ENCODE peak calls at places on chromosomes 11 and 22, in seven cellular contexts. One of them, this sample, is unnamed.

GRCh38 chr11:76164861-76165751 is 41.2 kb downstream of the WNT11 start:
- DNase-seq in left lung: peak
- DNase-seq in suprapubic skin: no peak
- DNase-seq in PC-9: no peak
- DNase-seq in kidney: peak
- DNase-seq in GM23338: no peak
- DNase-seq in right lobe of liver: no peak
- DNase-seq in this sample: no peak

GRCh38 chr11:61737131-61737530 is 15.3 kb upstream of the MYRF start:
- DNase-seq in left lung: no peak
- DNase-seq in suprapubic skin: no peak
- DNase-seq in PC-9: no peak
- DNase-seq in kidney: no peak
- DNase-seq in GM23338: peak
- DNase-seq in right lobe of liver: no peak
- DNase-seq in this sample: no peak

GRCh38 chr11:130489027-130489584 is 40.7 kb downstream of the ADAMTS15 start:
- DNase-seq in left lung: no peak
- DNase-seq in suprapubic skin: no peak
- DNase-seq in PC-9: no peak
- DNase-seq in kidney: no peak
- DNase-seq in GM23338: no peak
- DNase-seq in right lobe of liver: no peak
- DNase-seq in this sample: no peak

GRCh38 chr11:73199446-73199845 is 18.6 kb upstream of the P2RY2 start:
- DNase-seq in left lung: no peak
- DNase-seq in suprapubic skin: peak
- DNase-seq in PC-9: no peak
- DNase-seq in kidney: no peak
- DNase-seq in GM23338: no peak
- DNase-seq in right lobe of liver: no peak
- DNase-seq in this sample: no peak

GRCh38 chr22:39013923-39014722 is at the start of gene APOBEC3C:
- DNase-seq in left lung: peak
- DNase-seq in suprapubic skin: peak
- DNase-seq in PC-9: peak
- DNase-seq in kidney: peak
- DNase-seq in GM23338: peak
- DNase-seq in right lobe of liver: peak
- DNase-seq in this sample: peak

GRCh38 chr11:81674211-81674610 is 1059.5 kb downstream of the FAM181B start:
- DNase-seq in left lung: no peak
- DNase-seq in suprapubic skin: no peak
- DNase-seq in PC-9: no peak
- DNase-seq in kidney: no peak
- DNase-seq in GM23338: no peak
- DNase-seq in right lobe of liver: no peak
- DNase-seq in this sample: no peak

GRCh38 chr11:116598556-116598955 is 174.2 kb downstream of the BUD13 start:
- DNase-seq in left lung: no peak
- DNase-seq in suprapubic skin: peak
- DNase-seq in PC-9: no peak
- DNase-seq in kidney: no peak
- DNase-seq in GM23338: no peak
- DNase-seq in right lobe of liver: no peak
- DNase-seq in this sample: no peak

GRCh38 chr22:36107436-36107835 is 53.1 kb downstream of the APOL3 start:
- DNase-seq in left lung: no peak
- DNase-seq in suprapubic skin: no peak
- DNase-seq in PC-9: no peak
- DNase-seq in kidney: peak
- DNase-seq in GM23338: no peak
- DNase-seq in right lobe of liver: no peak
- DNase-seq in this sample: no peak

GRCh38 chr11:59573216-59573615 is 42.4 kb downstream of the OSBP start:
- DNase-seq in left lung: no peak
- DNase-seq in suprapubic skin: no peak
- DNase-seq in PC-9: peak
- DNase-seq in kidney: no peak
- DNase-seq in GM23338: no peak
- DNase-seq in right lobe of liver: no peak
- DNase-seq in this sample: peak

GRCh38 chr11:19200410-19201201 is 1.2 kb downstream of the CSRP3 start:
- DNase-seq in left lung: no peak
- DNase-seq in suprapubic skin: no peak
- DNase-seq in PC-9: peak
- DNase-seq in kidney: no peak
- DNase-seq in GM23338: no peak
- DNase-seq in right lobe of liver: no peak
- DNase-seq in this sample: peak

GRCh38 chr11:353315-353857 is 15.9 kb upstream of the B4GALNT4 start:
- DNase-seq in left lung: no peak
- DNase-seq in suprapubic skin: peak
- DNase-seq in PC-9: no peak
- DNase-seq in kidney: peak
- DNase-seq in GM23338: peak
- DNase-seq in right lobe of liver: peak
- DNase-seq in this sample: peak

GRCh38 chr11:20477418-20478090 is 90.0 kb downstream of the PRMT3 start:
- DNase-seq in left lung: no peak
- DNase-seq in suprapubic skin: no peak
- DNase-seq in PC-9: no peak
- DNase-seq in kidney: no peak
- DNase-seq in GM23338: no peak
- DNase-seq in right lobe of liver: no peak
- DNase-seq in this sample: peak

GRCh38 chr11:36361901-36362391 is 65.9 kb downstream of the PRR5L start:
- DNase-seq in left lung: no peak
- DNase-seq in suprapubic skin: peak
- DNase-seq in PC-9: peak
- DNase-seq in kidney: peak
- DNase-seq in GM23338: peak
- DNase-seq in right lobe of liver: no peak
- DNase-seq in this sample: peak

GRCh38 chr11:114199051-114199450 is 97.1 kb upstream of the NNMT start:
- DNase-seq in left lung: no peak
- DNase-seq in suprapubic skin: no peak
- DNase-seq in PC-9: no peak
- DNase-seq in kidney: no peak
- DNase-seq in GM23338: no peak
- DNase-seq in right lobe of liver: no peak
- DNase-seq in this sample: no peak

GRCh38 chr11:101321222-101321621 is 191.6 kb upstream of the PGR start:
- DNase-seq in left lung: no peak
- DNase-seq in suprapubic skin: no peak
- DNase-seq in PC-9: no peak
- DNase-seq in kidney: no peak
- DNase-seq in GM23338: peak
- DNase-seq in right lobe of liver: peak
- DNase-seq in this sample: peak

GRCh38 chr11:44899959-44900358 is 50.7 kb downstream of the TP53I11 start:
- DNase-seq in left lung: no peak
- DNase-seq in suprapubic skin: no peak
- DNase-seq in PC-9: no peak
- DNase-seq in kidney: no peak
- DNase-seq in GM23338: peak
- DNase-seq in right lobe of liver: no peak
- DNase-seq in this sample: peak

GRCh38 chr11:118046051-118046963 is 30.6 kb upstream of the TMPRSS4 start:
- DNase-seq in left lung: no peak
- DNase-seq in suprapubic skin: no peak
- DNase-seq in PC-9: no peak
- DNase-seq in kidney: no peak
- DNase-seq in GM23338: no peak
- DNase-seq in right lobe of liver: no peak
- DNase-seq in this sample: peak

GRCh38 chr11:64448599-64449380 is 89.8 kb downstream of the RPS6KA4 start:
- DNase-seq in left lung: peak
- DNase-seq in suprapubic skin: peak
- DNase-seq in PC-9: peak
- DNase-seq in kidney: peak
- DNase-seq in GM23338: peak
- DNase-seq in right lobe of liver: peak
- DNase-seq in this sample: peak

GRCh38 chr11:118099838-118100570 is 13.2 kb upstream of the SMIM35 start:
- DNase-seq in left lung: no peak
- DNase-seq in suprapubic skin: no peak
- DNase-seq in PC-9: no peak
- DNase-seq in kidney: no peak
- DNase-seq in GM23338: no peak
- DNase-seq in right lobe of liver: no peak
- DNase-seq in this sample: no peak

GRCh38 chr22:46652081-46652929 is 32.1 kb downstream of the GRAMD4 start:
- DNase-seq in left lung: peak
- DNase-seq in suprapubic skin: no peak
- DNase-seq in PC-9: no peak
- DNase-seq in kidney: no peak
- DNase-seq in GM23338: no peak
- DNase-seq in right lobe of liver: peak
- DNase-seq in this sample: no peak

GRCh38 chr11:10139656-10140055 is 154.4 kb downstream of the SBF2 start:
- DNase-seq in left lung: no peak
- DNase-seq in suprapubic skin: no peak
- DNase-seq in PC-9: peak
- DNase-seq in kidney: no peak
- DNase-seq in GM23338: no peak
- DNase-seq in right lobe of liver: no peak
- DNase-seq in this sample: peak

GRCh38 chr22:24414984-24415945 is 12.1 kb upstream of the ADORA2A start:
- DNase-seq in left lung: no peak
- DNase-seq in suprapubic skin: no peak
- DNase-seq in PC-9: no peak
- DNase-seq in kidney: peak
- DNase-seq in GM23338: no peak
- DNase-seq in right lobe of liver: no peak
- DNase-seq in this sample: no peak

GRCh38 chr11:8065031-8065430 is 16.0 kb upstream of the TUB start:
- DNase-seq in left lung: no peak
- DNase-seq in suprapubic skin: peak
- DNase-seq in PC-9: no peak
- DNase-seq in kidney: no peak
- DNase-seq in GM23338: no peak
- DNase-seq in right lobe of liver: no peak
- DNase-seq in this sample: no peak

GRCh38 chr11:78472905-78473304 is 55.3 kb upstream of the GAB2 start:
- DNase-seq in left lung: no peak
- DNase-seq in suprapubic skin: no peak
- DNase-seq in PC-9: no peak
- DNase-seq in kidney: no peak
- DNase-seq in GM23338: no peak
- DNase-seq in right lobe of liver: no peak
- DNase-seq in this sample: no peak

GRCh38 chr11:70467196-70468085 is 69.1 kb downstream of the CTTN start:
- DNase-seq in left lung: peak
- DNase-seq in suprapubic skin: no peak
- DNase-seq in PC-9: no peak
- DNase-seq in kidney: no peak
- DNase-seq in GM23338: peak
- DNase-seq in right lobe of liver: no peak
- DNase-seq in this sample: peak

GRCh38 chr11:35005156-35005780 is 88.8 kb downstream of the PDHX start:
- DNase-seq in left lung: no peak
- DNase-seq in suprapubic skin: no peak
- DNase-seq in PC-9: peak
- DNase-seq in kidney: no peak
- DNase-seq in GM23338: no peak
- DNase-seq in right lobe of liver: no peak
- DNase-seq in this sample: peak

GRCh38 chr22:50320116-50320515 is 6.7 kb downstream of the DENND6B start:
- DNase-seq in left lung: no peak
- DNase-seq in suprapubic skin: no peak
- DNase-seq in PC-9: no peak
- DNase-seq in kidney: peak
- DNase-seq in GM23338: no peak
- DNase-seq in right lobe of liver: no peak
- DNase-seq in this sample: no peak

GRCh38 chr11:38159038-38159437 is 1561.0 kb upstream of the RAG2 start:
- DNase-seq in left lung: no peak
- DNase-seq in suprapubic skin: no peak
- DNase-seq in PC-9: no peak
- DNase-seq in kidney: no peak
- DNase-seq in GM23338: no peak
- DNase-seq in right lobe of liver: no peak
- DNase-seq in this sample: no peak
- H3K4me3 ChIP-seq in left lung: no peak
- H3K4me3 ChIP-seq in suprapubic skin: no peak
- H3K4me3 ChIP-seq in PC-9: no peak
- H3K4me3 ChIP-seq in kidney: no peak
- H3K4me3 ChIP-seq in GM23338: no peak
- H3K4me3 ChIP-seq in right lobe of liver: no peak
- H3K4me3 ChIP-seq in this sample: no peak

DNA sequence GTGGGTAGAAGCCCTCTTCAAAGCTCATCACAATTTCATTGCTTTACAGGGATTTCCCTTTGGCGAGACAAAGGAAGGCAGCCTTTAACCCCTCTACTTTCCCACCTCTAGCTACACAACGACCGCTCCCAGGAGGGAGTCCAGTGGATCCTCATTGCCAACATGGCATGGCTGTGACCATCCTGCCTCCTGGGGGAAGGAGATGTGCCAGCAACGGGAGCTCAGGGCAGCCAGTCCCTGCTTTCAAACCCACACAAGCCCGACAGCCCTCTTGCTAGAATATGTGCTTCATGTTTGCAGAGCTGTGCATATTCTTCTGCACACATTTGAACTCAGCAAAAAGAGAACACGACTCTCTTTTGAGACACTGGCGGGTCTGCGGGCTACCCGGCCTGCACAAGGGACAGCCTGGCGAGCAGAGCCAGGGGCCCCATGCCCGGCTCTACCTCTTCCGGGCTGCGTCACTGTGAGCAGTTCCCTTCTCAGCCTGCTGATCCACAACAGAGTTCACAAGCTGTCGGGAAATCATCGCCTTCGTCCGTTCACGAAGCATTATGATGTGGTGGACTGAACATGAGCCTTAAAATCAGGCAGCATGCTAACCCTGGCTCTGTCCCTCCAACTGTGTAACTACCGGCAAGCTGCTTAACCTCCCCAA is 51.0 kb upstream of the JAM3 start:
- DNase-seq in left lung: no peak
- DNase-seq in suprapubic skin: no peak
- DNase-seq in PC-9: no peak
- DNase-seq in kidney: no peak
- DNase-seq in GM23338: no peak
- DNase-seq in right lobe of liver: no peak
- DNase-seq in this sample: no peak
- TF ChIP-seq CTCF in left lung: no peak
- TF ChIP-seq CTCF in suprapubic skin: no peak
- TF ChIP-seq CTCF in PC-9: no peak
- TF ChIP-seq CTCF in kidney: no peak
- TF ChIP-seq CTCF in GM23338: no peak
- TF ChIP-seq CTCF in right lobe of liver: no peak
- TF ChIP-seq CTCF in this sample: no peak

GRCh38 chr11:77171254-77171653 is 43.2 kb downstream of the MYO7A start:
- DNase-seq in left lung: no peak
- DNase-seq in suprapubic skin: no peak
- DNase-seq in PC-9: no peak
- DNase-seq in kidney: peak
- DNase-seq in GM23338: no peak
- DNase-seq in right lobe of liver: no peak
- DNase-seq in this sample: no peak
- H3K4me3 ChIP-seq in left lung: no peak
- H3K4me3 ChIP-seq in suprapubic skin: no peak
- H3K4me3 ChIP-seq in PC-9: no peak
- H3K4me3 ChIP-seq in kidney: no peak
- H3K4me3 ChIP-seq in GM23338: peak
- H3K4me3 ChIP-seq in right lobe of liver: no peak
- H3K4me3 ChIP-seq in this sample: no peak

GRCh38 chr22:49087163-49087562 is 740.5 kb downstream of the BRD1 start:
- DNase-seq in left lung: peak
- DNase-seq in suprapubic skin: no peak
- DNase-seq in PC-9: no peak
- DNase-seq in kidney: peak
- DNase-seq in GM23338: no peak
- DNase-seq in right lobe of liver: no peak
- DNase-seq in this sample: no peak
- TF ChIP-seq CTCF in left lung: no peak
- TF ChIP-seq CTCF in suprapubic skin: no peak
- TF ChIP-seq CTCF in PC-9: no peak
- TF ChIP-seq CTCF in kidney: no peak
- TF ChIP-seq CTCF in GM23338: no peak
- TF ChIP-seq CTCF in right lobe of liver: no peak
- TF ChIP-seq CTCF in this sample: no peak